ENCODE peak calls at places on chromosomes 2 and 18, in nine cellular contexts. X, A, U, N, K, B, E, R and M are unnamed samples.

GRCh38 chr2:230899786-230900185 is 25.3 kb downstream of the GPR55 start:
- DNase-seq in U (no peak), R (no peak), A (no peak), E (no peak), B (no peak), X (no peak), K (no peak), N (peak; percentile 8), M (no peak)

GRCh38 chr2:23900133-23900926 is 26.6 kb downstream of the ATAD2B start:
- DNase-seq in X (peak; percentile 78), R (peak; percentile 60), K (no peak), U (no peak), E (no peak), N (no peak), A (no peak), B (no peak), M (no peak)

GRCh38 chr2:1518501-1518821 is 105.2 kb downstream of the TPO start:
- DNase-seq in B (no peak), N (no peak), X (no peak), A (no peak), R (no peak), K (no peak), U (no peak), E (no peak), M (no peak)

GRCh38 chr18:45634454-45634853 is 19.2 kb downstream of the SLC14A2 start:
- DNase-seq in X (no peak), R (no peak), B (no peak), K (no peak), U (no peak), A (no peak), E (no peak), N (no peak), M (no peak)

GRCh38 chr2:197707316-197708213 is 2.4 kb downstream of the MARS2 start:
- DNase-seq in N (no peak), U (peak; percentile 76), B (no peak), K (no peak), X (peak; percentile 77), A (no peak), R (peak; percentile 53), E (peak; percentile 36), M (no peak)

GRCh38 chr2:182103531-182103930 is 117.9 kb downstream of the PPP1R1C start:
- DNase-seq in A (no peak), X (no peak), B (no peak), N (no peak), R (peak; percentile 4), K (no peak), U (no peak), E (no peak), M (no peak)

GRCh38 chr2:233051241-233052149 is 8.6 kb upstream of the INPP5D start:
- DNase-seq in N (peak; percentile 84), E (peak; percentile 72), U (peak; percentile 94), A (no peak), X (peak; percentile 33), B (no peak), R (peak; percentile 83), K (peak; percentile 71), M (peak; percentile 35)

GRCh38 chr2:188295067-188295685 is 3.5 kb downstream of the GULP1 start:
- DNase-seq in B (no peak), K (no peak), R (no peak), E (no peak), A (no peak), N (no peak), X (no peak), U (no peak), M (no peak)

GRCh38 chr2:33272001-33272400 is 204.4 kb upstream of the RASGRP3 start:
- DNase-seq in E (peak; percentile 34), N (no peak), R (peak; percentile 77), K (no peak), U (peak; percentile 30), X (no peak), B (peak; percentile 82), A (no peak), M (no peak)

GRCh38 chr2:233441161-233442027 is 87.1 kb downstream of the DGKD start:
- DNase-seq in K (peak; percentile 19), E (no peak), N (no peak), B (no peak), X (no peak), U (no peak), R (no peak), A (no peak), M (no peak)

DNA sequence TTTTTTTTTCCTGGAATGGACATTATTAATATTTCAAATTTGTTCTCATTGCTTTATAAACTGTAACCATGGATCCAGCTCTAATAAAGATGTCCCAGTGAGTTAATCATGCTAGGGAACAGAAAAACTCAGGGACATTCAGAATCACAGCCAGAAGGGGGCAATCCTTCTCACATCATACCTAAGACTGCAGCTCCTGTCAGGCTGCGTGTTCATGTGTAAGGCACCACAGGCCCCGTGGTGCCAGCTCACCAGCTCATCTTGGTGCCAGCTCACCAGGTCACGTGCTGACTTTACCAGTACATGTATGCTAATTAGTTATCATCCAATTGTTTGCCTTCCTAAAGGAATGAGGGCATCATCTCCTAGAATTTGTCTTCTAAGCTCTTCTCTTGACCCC is 84.7 kb upstream of the NEDD4L start:
- DNase-seq in K (no peak), X (peak; percentile 29), B (no peak), N (peak; percentile 46), R (peak; percentile 56), U (peak; percentile 36), E (no peak), A (peak; percentile 32), M (peak; percentile 8)
- TF ChIP-seq CTCF in K (no peak), X (peak; percentile 24), B (peak; percentile 58), N (peak; percentile 69), R (peak; percentile 34), U (peak; percentile 43), E (peak; percentile 50), A (peak; percentile 19), M (no peak)

GRCh38 chr18:67710639-67711038 is 194.1 kb upstream of the DSEL start:
- DNase-seq in U (no peak), X (peak; percentile 5), A (peak; percentile 23), E (no peak), B (no peak), N (no peak), R (no peak), K (no peak), M (no peak)
- TF ChIP-seq CTCF in U (peak; percentile 17), X (no peak), A (peak; percentile 38), E (no peak), B (peak; percentile 8), N (peak; percentile 71), R (no peak), K (no peak), M (peak; percentile 16)

DNA sequence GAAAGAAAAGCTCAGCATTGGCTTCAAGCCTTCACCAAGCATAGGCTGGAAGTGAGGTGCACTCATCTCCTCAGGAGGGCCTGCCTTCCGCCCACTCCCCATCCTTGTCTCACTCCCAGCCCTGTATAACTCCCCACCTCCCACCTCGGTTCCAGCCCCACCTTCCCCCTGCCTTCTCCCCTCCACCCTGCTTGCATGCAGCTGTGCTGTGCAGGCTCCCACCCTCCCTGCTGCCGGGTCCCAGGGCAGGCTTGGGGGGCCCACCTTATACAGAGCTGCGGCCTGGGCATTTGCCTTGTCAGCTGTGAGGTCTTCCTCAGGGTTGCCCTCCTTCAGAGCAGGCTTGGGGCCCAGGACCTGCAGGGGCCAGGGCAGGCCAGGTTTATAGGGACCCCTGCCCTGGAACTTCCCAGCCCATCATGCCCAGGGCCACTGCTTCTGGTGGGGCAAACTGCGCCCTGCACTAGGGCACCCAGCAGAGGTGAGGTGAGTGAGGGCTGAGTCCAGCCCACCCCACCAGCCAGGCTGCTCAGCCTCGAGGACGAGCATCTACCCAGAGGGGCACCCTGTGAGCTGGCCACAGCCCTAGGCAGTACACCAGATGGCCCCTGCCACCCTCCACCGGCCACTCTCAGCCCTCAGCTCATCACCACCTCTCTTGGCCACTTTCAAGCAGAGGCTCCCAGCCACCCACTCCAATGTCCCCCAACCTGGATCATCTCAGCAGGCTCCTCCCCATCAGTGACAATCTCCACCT is 11.6 kb downstream of the CAPG start:
- DNase-seq in E (no peak), R (no peak), X (no peak), A (no peak), N (no peak), B (no peak), K (no peak), U (no peak), M (no peak)
- TF ChIP-seq CTCF in E (no peak), R (no peak), X (no peak), A (no peak), N (no peak), B (no peak), K (no peak), U (no peak), M (no peak)

GRCh38 chr2:115234175-115234574 is 791.7 kb downstream of the DPP10 start:
- DNase-seq in R (no peak), X (no peak), N (no peak), B (no peak), E (no peak), A (no peak), U (no peak), K (no peak), M (no peak)

GRCh38 chr2:115234707-115235106 is 792.3 kb downstream of the DPP10 start:
- DNase-seq in B (no peak), R (no peak), K (no peak), A (no peak), U (no peak), N (no peak), E (no peak), X (no peak), M (no peak)
- TF ChIP-seq CTCF in B (no peak), R (no peak), K (no peak), A (no peak), U (no peak), N (no peak), E (no peak), X (no peak), M (no peak)

DNA sequence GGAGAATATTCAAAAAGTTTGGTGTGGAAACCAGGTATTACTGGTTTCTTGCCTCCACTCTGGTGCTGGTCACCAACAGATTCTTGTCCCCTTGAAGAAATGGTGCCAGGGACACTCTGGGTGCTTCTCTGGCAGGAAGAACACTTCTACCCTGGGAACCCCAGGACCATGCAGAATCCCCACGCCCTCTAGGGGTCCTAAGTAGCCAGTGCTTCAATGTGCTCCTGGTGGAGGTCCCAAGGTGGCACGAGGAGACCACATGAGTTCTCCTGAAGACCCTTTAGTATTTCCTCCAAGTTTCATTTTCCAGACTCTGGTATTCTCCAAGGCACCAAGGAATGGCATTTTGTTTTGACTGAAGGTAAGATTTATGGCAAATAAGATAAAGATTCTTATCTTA is 380.6 kb downstream of the TSN start:
- DNase-seq in B (no peak), U (no peak), A (no peak), N (peak; percentile 59), K (no peak), E (no peak), R (peak; percentile 16), X (peak; percentile 41), M (peak; percentile 6)
- TF ChIP-seq CTCF in B (peak; percentile 88), U (peak; percentile 31), A (peak; percentile 54), N (peak; percentile 66), K (no peak), E (peak; percentile 25), R (no peak), X (peak; percentile 69), M (peak; percentile 39)